ENCODE peak calls at places on chromosomes 7 and 10, in seven cellular contexts. One of them, this sample, is unnamed.

GRCh38 chr10:80464557-80465466 is 10.7 kb downstream of the TSPAN14 start:
- DNase-seq in adrenal gland: no peak
- DNase-seq in PC-3: no peak
- DNase-seq in HL-60: no peak
- DNase-seq in fibroblast of villous mesenchyme: no peak
- DNase-seq in Caco-2: peak; percentile 26
- DNase-seq in fibroblast of lung: peak; percentile 59
- DNase-seq in this sample: no peak

GRCh38 chr10:84333864-84334451 is 5.6 kb downstream of the CCSER2 start:
- DNase-seq in PC-3: no peak
- DNase-seq in Caco-2: no peak
- DNase-seq in HL-60: no peak
- DNase-seq in fibroblast of villous mesenchyme: peak; percentile 10
- DNase-seq in adrenal gland: no peak
- DNase-seq in fibroblast of lung: peak; percentile 41
- DNase-seq in this sample: no peak

GRCh38 chr10:78491812-78492211 is 458.1 kb downstream of the RPS24 start:
- DNase-seq in HL-60: no peak
- DNase-seq in fibroblast of lung: peak; percentile 45
- DNase-seq in adrenal gland: no peak
- DNase-seq in Caco-2: no peak
- DNase-seq in fibroblast of villous mesenchyme: no peak
- DNase-seq in PC-3: peak; percentile 95
- DNase-seq in this sample: no peak

GRCh38 chr7:155583636-155584035 is 37.3 kb upstream of the CNPY1 start:
- DNase-seq in HL-60: no peak
- DNase-seq in fibroblast of villous mesenchyme: no peak
- DNase-seq in fibroblast of lung: no peak
- DNase-seq in Caco-2: no peak
- DNase-seq in adrenal gland: no peak
- DNase-seq in PC-3: no peak
- DNase-seq in this sample: no peak

GRCh38 chr7:32427769-32428291 is 62.4 kb downstream of the LSM5 start:
- DNase-seq in fibroblast of lung: peak; percentile 79
- DNase-seq in Caco-2: peak; percentile 70
- DNase-seq in fibroblast of villous mesenchyme: peak; percentile 74
- DNase-seq in HL-60: peak; percentile 20
- DNase-seq in adrenal gland: peak; percentile 70
- DNase-seq in PC-3: peak; percentile 58
- DNase-seq in this sample: peak; percentile 12

GRCh38 chr7:29642494-29643155 is 79.0 kb downstream of the PRR15 start:
- DNase-seq in fibroblast of lung: peak; percentile 60
- DNase-seq in PC-3: no peak
- DNase-seq in HL-60: no peak
- DNase-seq in Caco-2: no peak
- DNase-seq in adrenal gland: no peak
- DNase-seq in fibroblast of villous mesenchyme: peak; percentile 79
- DNase-seq in this sample: no peak

GRCh38 chr10:29386347-29386999 is 97.6 kb downstream of the LYZL1 start:
- DNase-seq in PC-3: peak; percentile 38
- DNase-seq in fibroblast of villous mesenchyme: peak; percentile 44
- DNase-seq in HL-60: no peak
- DNase-seq in fibroblast of lung: peak; percentile 53
- DNase-seq in adrenal gland: peak; percentile 19
- DNase-seq in Caco-2: peak; percentile 57
- DNase-seq in this sample: no peak

GRCh38 chr10:131769691-131770090 is 131.1 kb upstream of the PPP2R2D start:
- DNase-seq in adrenal gland: no peak
- DNase-seq in PC-3: no peak
- DNase-seq in Caco-2: no peak
- DNase-seq in fibroblast of lung: no peak
- DNase-seq in HL-60: no peak
- DNase-seq in fibroblast of villous mesenchyme: no peak
- DNase-seq in this sample: no peak

GRCh38 chr10:30055094-30055701 is 4.2 kb downstream of the JCAD start:
- DNase-seq in fibroblast of villous mesenchyme: peak; percentile 36
- DNase-seq in PC-3: peak; percentile 6
- DNase-seq in fibroblast of lung: peak; percentile 62
- DNase-seq in HL-60: no peak
- DNase-seq in Caco-2: no peak
- DNase-seq in adrenal gland: no peak
- DNase-seq in this sample: no peak

GRCh38 chr7:112006071-112006470 is 200.1 kb downstream of the DOCK4 start:
- DNase-seq in fibroblast of lung: no peak
- DNase-seq in adrenal gland: no peak
- DNase-seq in Caco-2: no peak
- DNase-seq in fibroblast of villous mesenchyme: no peak
- DNase-seq in PC-3: peak; percentile 48
- DNase-seq in HL-60: no peak
- DNase-seq in this sample: no peak

GRCh38 chr10:104045151-104046089 is 40.3 kb downstream of the COL17A1 start:
- DNase-seq in PC-3: peak; percentile 80
- DNase-seq in fibroblast of villous mesenchyme: peak; percentile 75
- DNase-seq in HL-60: no peak
- DNase-seq in fibroblast of lung: peak; percentile 62
- DNase-seq in adrenal gland: peak; percentile 78
- DNase-seq in Caco-2: peak; percentile 77
- DNase-seq in this sample: no peak

GRCh38 chr10:79052311-79053080 is 16.3 kb upstream of the ZMIZ1 start:
- DNase-seq in HL-60: no peak
- DNase-seq in fibroblast of lung: peak; percentile 49
- DNase-seq in Caco-2: peak; percentile 40
- DNase-seq in adrenal gland: peak; percentile 72
- DNase-seq in PC-3: peak; percentile 89
- DNase-seq in fibroblast of villous mesenchyme: no peak
- DNase-seq in this sample: no peak

GRCh38 chr7:130180571-130180971 is 24.6 kb downstream of the TMEM209 start:
- DNase-seq in adrenal gland: no peak
- DNase-seq in HL-60: no peak
- DNase-seq in fibroblast of villous mesenchyme: peak; percentile 50
- DNase-seq in PC-3: peak; percentile 59
- DNase-seq in fibroblast of lung: peak; percentile 92
- DNase-seq in Caco-2: no peak
- DNase-seq in this sample: no peak

GRCh38 chr7:43164757-43165156 is 52.3 kb downstream of the HECW1 start:
- DNase-seq in fibroblast of lung: peak; percentile 98
- DNase-seq in Caco-2: no peak
- DNase-seq in adrenal gland: peak; percentile 55
- DNase-seq in fibroblast of villous mesenchyme: peak; percentile 84
- DNase-seq in HL-60: peak; percentile 0
- DNase-seq in PC-3: peak; percentile 91
- DNase-seq in this sample: peak; percentile 55

GRCh38 chr10:786666-787512 is 97.4 kb upstream of the DIP2C start:
- DNase-seq in fibroblast of lung: no peak
- DNase-seq in Caco-2: no peak
- DNase-seq in adrenal gland: no peak
- DNase-seq in PC-3: no peak
- DNase-seq in HL-60: no peak
- DNase-seq in fibroblast of villous mesenchyme: no peak
- DNase-seq in this sample: no peak

GRCh38 chr10:114061794-114062193 is 18.1 kb downstream of the ADRB1 start:
- DNase-seq in PC-3: no peak
- DNase-seq in adrenal gland: peak; percentile 14
- DNase-seq in fibroblast of villous mesenchyme: no peak
- DNase-seq in fibroblast of lung: no peak
- DNase-seq in Caco-2: no peak
- DNase-seq in HL-60: no peak
- DNase-seq in this sample: no peak

GRCh38 chr10:121332353-121332752 is 265.9 kb downstream of the FGFR2 start:
- DNase-seq in HL-60: no peak
- DNase-seq in fibroblast of villous mesenchyme: no peak
- DNase-seq in PC-3: no peak
- DNase-seq in adrenal gland: no peak
- DNase-seq in Caco-2: no peak
- DNase-seq in fibroblast of lung: no peak
- DNase-seq in this sample: no peak

GRCh38 chr7:156897673-156898072 is 4.7 kb upstream of the LMBR1 start:
- DNase-seq in fibroblast of lung: peak; percentile 68
- DNase-seq in adrenal gland: no peak
- DNase-seq in HL-60: no peak
- DNase-seq in fibroblast of villous mesenchyme: no peak
- DNase-seq in PC-3: no peak
- DNase-seq in Caco-2: peak; percentile 9
- DNase-seq in this sample: no peak

DNA sequence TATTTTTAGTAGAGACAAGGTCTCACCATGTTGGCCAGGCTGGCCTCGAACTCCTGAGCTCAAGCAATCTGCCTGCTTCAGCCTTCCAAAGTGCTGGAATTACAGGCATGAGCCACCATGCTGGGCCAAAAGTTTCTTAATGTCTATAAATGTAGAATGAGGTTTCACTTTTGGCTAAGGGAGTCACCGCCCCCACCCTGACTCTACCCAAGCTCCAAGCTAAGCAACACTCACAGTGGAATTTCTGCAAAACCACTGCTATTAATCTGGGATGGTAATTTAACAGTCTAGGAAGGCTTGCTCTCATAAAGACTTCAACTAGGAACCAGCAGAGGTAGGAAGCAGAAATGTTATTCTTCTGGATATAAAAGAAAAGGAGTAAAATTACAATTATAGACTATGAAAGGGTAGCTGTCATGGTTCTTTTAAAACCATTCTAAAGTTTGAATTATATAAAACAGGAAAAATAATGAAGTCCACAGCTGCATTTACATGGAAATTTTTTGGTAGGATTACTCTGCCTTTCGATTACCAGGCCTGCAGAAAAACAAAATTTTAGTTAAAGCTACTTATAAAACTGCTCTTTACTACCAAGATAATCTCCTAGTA is 211.6 kb downstream of the SFMBT2 start:
- DNase-seq in Caco-2: no peak
- DNase-seq in fibroblast of villous mesenchyme: peak; percentile 60
- DNase-seq in HL-60: no peak
- DNase-seq in adrenal gland: no peak
- DNase-seq in fibroblast of lung: peak; percentile 83
- DNase-seq in PC-3: no peak
- DNase-seq in this sample: no peak
- TF ChIP-seq CTCF in Caco-2: no peak
- TF ChIP-seq CTCF in fibroblast of villous mesenchyme: no peak
- TF ChIP-seq CTCF in HL-60: no peak
- TF ChIP-seq CTCF in adrenal gland: no peak
- TF ChIP-seq CTCF in fibroblast of lung: no peak
- TF ChIP-seq CTCF in PC-3: no peak
- TF ChIP-seq CTCF in this sample: no peak

DNA sequence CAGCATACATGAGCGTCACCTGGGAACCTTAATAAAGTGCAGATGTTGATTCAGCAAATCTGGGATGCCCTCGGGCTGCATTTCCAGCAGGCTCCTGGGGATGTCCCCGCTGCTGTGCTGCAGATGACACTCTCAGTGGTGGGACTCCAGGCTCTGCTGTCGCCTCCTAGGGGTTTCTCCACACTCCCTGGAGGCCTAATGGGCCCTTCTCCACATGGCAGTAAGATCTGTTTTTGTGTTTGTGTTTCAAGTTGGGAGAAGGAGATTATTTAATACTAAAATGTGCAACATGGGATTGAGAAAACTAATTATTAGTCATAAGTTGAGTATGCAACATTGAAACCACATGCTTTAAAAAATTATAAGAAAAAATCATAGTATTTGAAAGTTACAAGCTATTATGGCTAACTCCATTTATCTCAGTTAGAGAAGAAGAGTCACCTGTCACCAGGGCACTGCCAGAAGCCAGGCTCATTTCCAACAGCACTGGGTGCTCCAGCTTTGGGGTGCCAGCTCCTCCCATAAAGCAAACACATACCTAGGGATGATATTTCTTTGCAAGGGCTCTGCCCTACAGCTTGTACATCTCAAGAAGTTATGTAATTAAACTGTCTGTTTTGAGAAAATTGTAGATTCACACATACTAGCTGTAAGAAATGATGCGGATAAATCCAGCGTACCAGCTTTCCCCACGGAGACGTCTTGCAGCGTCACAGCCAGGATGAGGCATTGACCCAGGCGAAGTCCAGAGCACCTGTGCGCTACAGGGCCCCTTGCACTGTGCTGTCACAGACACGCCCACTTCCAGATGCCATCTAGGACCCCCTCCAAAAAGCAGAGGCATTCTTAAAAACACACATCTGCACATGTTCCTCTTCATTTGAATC is 106.4 kb downstream of the EGFR start:
- DNase-seq in fibroblast of lung: no peak
- DNase-seq in PC-3: no peak
- DNase-seq in Caco-2: no peak
- DNase-seq in fibroblast of villous mesenchyme: peak; percentile 34
- DNase-seq in HL-60: no peak
- DNase-seq in adrenal gland: no peak
- DNase-seq in this sample: no peak
- TF ChIP-seq CTCF in fibroblast of lung: no peak
- TF ChIP-seq CTCF in PC-3: peak; percentile 39
- TF ChIP-seq CTCF in Caco-2: peak; percentile 13
- TF ChIP-seq CTCF in fibroblast of villous mesenchyme: no peak
- TF ChIP-seq CTCF in HL-60: no peak
- TF ChIP-seq CTCF in adrenal gland: no peak
- TF ChIP-seq CTCF in this sample: no peak

DNA sequence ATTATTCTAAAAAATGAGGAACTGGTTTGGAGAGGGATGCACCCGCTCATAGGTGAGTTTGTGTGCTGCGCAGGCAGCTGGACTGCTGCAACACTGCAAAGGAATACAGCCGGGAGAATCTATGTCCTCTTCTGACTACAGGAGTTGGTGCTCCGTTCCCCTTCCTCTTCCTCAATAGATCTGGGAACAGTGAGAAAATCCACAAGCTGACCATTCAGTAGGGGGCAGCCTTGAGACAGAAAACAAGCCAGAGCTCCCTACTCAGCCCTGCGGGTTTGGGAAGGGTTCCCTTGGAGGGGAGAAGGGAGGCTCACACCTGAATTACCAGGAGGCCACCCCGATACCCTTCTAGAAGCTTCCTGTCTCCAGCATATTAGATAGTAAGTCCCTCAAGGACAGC is 87.3 kb upstream of the FOXI2 start:
- DNase-seq in HL-60: no peak
- DNase-seq in fibroblast of villous mesenchyme: peak; percentile 1
- DNase-seq in PC-3: peak; percentile 13
- DNase-seq in adrenal gland: no peak
- DNase-seq in fibroblast of lung: no peak
- DNase-seq in Caco-2: peak; percentile 24
- DNase-seq in this sample: no peak
- TF ChIP-seq CTCF in HL-60: peak; percentile 3
- TF ChIP-seq CTCF in fibroblast of villous mesenchyme: peak; percentile 12
- TF ChIP-seq CTCF in PC-3: peak; percentile 40
- TF ChIP-seq CTCF in adrenal gland: no peak
- TF ChIP-seq CTCF in fibroblast of lung: no peak
- TF ChIP-seq CTCF in Caco-2: no peak
- TF ChIP-seq CTCF in this sample: no peak

DNA sequence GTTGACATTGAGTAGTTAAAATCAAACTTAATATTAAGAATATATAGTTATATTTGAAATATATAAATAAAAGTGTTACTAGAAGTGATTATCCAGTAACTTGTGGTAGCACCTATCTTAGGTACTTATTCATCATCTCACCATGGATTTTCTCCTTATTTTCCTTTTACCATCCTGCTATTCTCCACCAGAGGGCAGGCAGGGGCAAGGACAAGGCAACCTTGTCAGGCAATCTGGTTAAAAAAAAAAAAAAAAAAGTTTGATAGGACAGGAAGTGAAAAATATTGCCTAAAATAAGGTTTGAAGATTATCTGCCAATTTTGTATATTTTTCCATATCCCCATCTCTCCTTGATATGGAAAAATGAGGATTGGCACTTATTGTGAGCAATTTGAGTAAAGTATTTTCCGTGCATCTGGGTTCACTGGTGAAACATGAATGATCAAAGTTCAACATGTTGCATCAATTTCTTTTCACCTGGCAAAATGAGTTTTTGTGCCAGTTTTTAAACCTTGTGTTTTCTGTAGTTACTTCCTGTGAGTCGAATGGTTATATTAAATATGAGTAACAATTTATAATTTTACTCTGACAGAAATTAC is 256.7 kb downstream of the AGMO start:
- DNase-seq in HL-60: peak; percentile 22
- DNase-seq in PC-3: peak; percentile 62
- DNase-seq in fibroblast of villous mesenchyme: peak; percentile 51
- DNase-seq in fibroblast of lung: peak; percentile 23
- DNase-seq in Caco-2: peak; percentile 69
- DNase-seq in adrenal gland: peak; percentile 55
- DNase-seq in this sample: peak; percentile 12
- TF ChIP-seq CTCF in HL-60: peak; percentile 26
- TF ChIP-seq CTCF in PC-3: peak; percentile 66
- TF ChIP-seq CTCF in fibroblast of villous mesenchyme: peak; percentile 85
- TF ChIP-seq CTCF in fibroblast of lung: peak; percentile 83
- TF ChIP-seq CTCF in Caco-2: peak; percentile 85
- TF ChIP-seq CTCF in adrenal gland: no peak
- TF ChIP-seq CTCF in this sample: peak; percentile 85

This sample was measured in AG09319.